ENCODE peak calls at places on chromosomes 11 and 22, in four cellular contexts. One of them, this sample, is unnamed.

GRCh38 chr11:69290791-69291190 is 3.2 kb upstream of the MYEOV start:
- DNase-seq in myocyte: peak
- DNase-seq in fibroblast of mammary gland: no peak
- DNase-seq in HT-29: no peak
- DNase-seq in this sample: no peak

GRCh38 chr11:96390403-96390830 is 604 bp downstream of the JRKL start:
- DNase-seq in myocyte: no peak
- DNase-seq in fibroblast of mammary gland: peak
- DNase-seq in HT-29: no peak
- DNase-seq in this sample: no peak

GRCh38 chr11:126589492-126589803 is 234.0 kb downstream of the ST3GAL4 start:
- DNase-seq in myocyte: no peak
- DNase-seq in fibroblast of mammary gland: peak
- DNase-seq in HT-29: no peak
- DNase-seq in this sample: no peak

GRCh38 chr11:71933141-71933933 is 4.5 kb downstream of the RNF121 start:
- DNase-seq in myocyte: no peak
- DNase-seq in fibroblast of mammary gland: no peak
- DNase-seq in HT-29: no peak
- DNase-seq in this sample: no peak

GRCh38 chr22:32958021-32958420 is 100.2 kb downstream of the SYN3 start:
- DNase-seq in myocyte: no peak
- DNase-seq in fibroblast of mammary gland: no peak
- DNase-seq in HT-29: no peak
- DNase-seq in this sample: no peak

GRCh38 chr22:48154169-48154942 is 1391.9 kb downstream of the TBC1D22A start:
- DNase-seq in myocyte: no peak
- DNase-seq in fibroblast of mammary gland: no peak
- DNase-seq in HT-29: no peak
- DNase-seq in this sample: no peak

GRCh38 chr11:46529086-46529905 is 64.5 kb downstream of the AMBRA1 start:
- DNase-seq in myocyte: peak
- DNase-seq in fibroblast of mammary gland: peak
- DNase-seq in HT-29: peak
- DNase-seq in this sample: peak

GRCh38 chr11:44374001-44374400 is 64.1 kb upstream of the ALX4 start:
- DNase-seq in myocyte: no peak
- DNase-seq in fibroblast of mammary gland: no peak
- DNase-seq in HT-29: no peak
- DNase-seq in this sample: no peak

GRCh38 chr11:31802990-31803812 is 7.9 kb downstream of the PAX6 start:
- DNase-seq in myocyte: no peak
- DNase-seq in fibroblast of mammary gland: no peak
- DNase-seq in HT-29: no peak
- DNase-seq in this sample: no peak

GRCh38 chr22:38504731-38505594 is 1.1 kb downstream of the DDX17 start:
- DNase-seq in myocyte: peak
- DNase-seq in fibroblast of mammary gland: peak
- DNase-seq in HT-29: no peak
- DNase-seq in this sample: peak

GRCh38 chr11:111913031-111913861 is 712 bp downstream of the HSPB2 start:
- DNase-seq in myocyte: peak
- DNase-seq in fibroblast of mammary gland: no peak
- DNase-seq in HT-29: no peak
- DNase-seq in this sample: no peak

GRCh38 chr11:134655189-134655937 is 243.3 kb upstream of the B3GAT1 start:
- DNase-seq in myocyte: no peak
- DNase-seq in fibroblast of mammary gland: no peak
- DNase-seq in HT-29: no peak
- DNase-seq in this sample: no peak

GRCh38 chr22:49573109-49573765 is 254.4 kb downstream of the BRD1 start:
- DNase-seq in myocyte: no peak
- DNase-seq in fibroblast of mammary gland: no peak
- DNase-seq in HT-29: no peak
- DNase-seq in this sample: no peak

GRCh38 chr11:114848027-114848426 is 169.7 kb downstream of the NXPE2 start:
- DNase-seq in myocyte: no peak
- DNase-seq in fibroblast of mammary gland: no peak
- DNase-seq in HT-29: no peak
- DNase-seq in this sample: no peak

GRCh38 chr11:65565624-65566453 is 4.4 kb upstream of the ZNRD2 start:
- DNase-seq in myocyte: no peak
- DNase-seq in fibroblast of mammary gland: no peak
- DNase-seq in HT-29: no peak
- DNase-seq in this sample: no peak

GRCh38 chr11:75796091-75796435 is 18.9 kb upstream of the UVRAG start:
- DNase-seq in myocyte: no peak
- DNase-seq in fibroblast of mammary gland: no peak
- DNase-seq in HT-29: no peak
- DNase-seq in this sample: no peak

GRCh38 chr11:29119116-29119515 is 897.7 kb downstream of the KCNA4 start:
- DNase-seq in myocyte: no peak
- DNase-seq in fibroblast of mammary gland: peak
- DNase-seq in HT-29: no peak
- DNase-seq in this sample: no peak

GRCh38 chr11:69155302-69156198 is at the start of gene SMIM38:
- DNase-seq in myocyte: no peak
- DNase-seq in fibroblast of mammary gland: no peak
- DNase-seq in HT-29: no peak
- DNase-seq in this sample: no peak

GRCh38 chr11:59187587-59187986 is 15.7 kb downstream of the DTX4 start:
- DNase-seq in myocyte: peak
- DNase-seq in fibroblast of mammary gland: peak
- DNase-seq in HT-29: no peak
- DNase-seq in this sample: no peak

GRCh38 chr11:11663907-11664306 is 42.1 kb upstream of the GALNT18 start:
- DNase-seq in myocyte: no peak
- DNase-seq in fibroblast of mammary gland: no peak
- DNase-seq in HT-29: no peak
- DNase-seq in this sample: no peak